ENCODE peak calls at places on chromosomes 1 and 21, in five cellular contexts. A is HT-29; J is activated CD4-positive, alpha-beta T cell treated with anti-CD3 and anti-CD28 coated beads, Interleukin-2, amount 50 U/mL, for 1 hour; N is brain pericyte; Z is astrocyte of the spinal cord. W is an unnamed sample.

GRCh38 chr1:110674337-110675059 is at the start of gene KCNA3:
- DNase-seq in A (no peak), J (peak; percentile 65), N (no peak), Z (no peak), W (peak; percentile 69)

GRCh38 chr1:100145116-100145515 is 12.2 kb downstream of the TRMT13 start:
- DNase-seq in A (no peak), J (no peak), N (no peak), Z (no peak), W (no peak)

GRCh38 chr21:17492415-17493168 is 20.3 kb upstream of the CXADR start:
- DNase-seq in A (no peak), J (no peak), N (no peak), Z (no peak), W (peak; percentile 71)

GRCh38 chr1:24551910-24552571 is 3.8 kb upstream of the NCMAP start:
- DNase-seq in A (peak; percentile 58), J (no peak), N (no peak), Z (no peak), W (no peak)

GRCh38 chr1:24963099-24963872 is 33.2 kb upstream of the RUNX3 start:
- DNase-seq in A (no peak), J (peak; percentile 38), N (no peak), Z (no peak), W (no peak)

GRCh38 chr1:201311356-201312011 is 28.2 kb downstream of the PKP1 start:
- DNase-seq in A (no peak), J (no peak), N (no peak), Z (no peak), W (peak; percentile 81)

GRCh38 chr1:27099154-27099903 is 55.6 kb downstream of the SLC9A1 start:
- DNase-seq in A (no peak), J (no peak), N (no peak), Z (peak; percentile 72), W (peak; percentile 86)

GRCh38 chr1:79373481-79374132 is 367.1 kb upstream of the ADGRL4 start:
- DNase-seq in A (no peak), J (no peak), N (no peak), Z (peak; percentile 29), W (peak; percentile 19)

GRCh38 chr21:19261731-19262367 is 858.3 kb upstream of the TMPRSS15 start:
- DNase-seq in A (no peak), J (no peak), N (no peak), Z (no peak), W (no peak)

GRCh38 chr1:26046313-26047031 is 554 bp upstream of the SLC30A2 start:
- DNase-seq in A (no peak), J (no peak), N (no peak), Z (no peak), W (no peak)

GRCh38 chr1:145955436-145955835 is 2.4 kb downstream of the LIX1L start:
- DNase-seq in A (no peak), J (no peak), N (no peak), Z (peak; percentile 10), W (no peak)